ENCODE peak calls at places on chromosomes 2 and 18, in six cellular contexts. A is PC-3, H is small intestine, J is HCT116, W is lung, C is adrenal gland. V is an unnamed sample. For H3K4me1 and H3K9me3, the result is how much of the 10 kb centered on the place peaks cover.

GRCh38 chr2:216220976-216221375 is 111.8 kb downstream of the XRCC5 start:
- DNase-seq in J (no peak), C (no peak), W (no peak), A (no peak), H (no peak), V (no peak)

GRCh38 chr2:95052301-95052700 is 26.8 kb downstream of the MAL start:
- DNase-seq in W (no peak), H (no peak), A (peak), J (no peak), C (no peak), V (peak)

GRCh38 chr2:207767461-207768167 is 2.1 kb downstream of the FZD5 start:
- DNase-seq in A (peak), H (peak), C (peak), W (peak), J (no peak), V (peak)

GRCh38 chr2:134466141-134466540 is 212.3 kb downstream of the MGAT5 start:
- DNase-seq in J (peak), W (no peak), A (peak), H (peak), C (no peak), V (no peak)

GRCh38 chr2:64015898-64016297 is 3.3 kb downstream of the VPS54 start:
- DNase-seq in C (no peak), W (no peak), A (no peak), J (no peak), H (no peak), V (no peak)

GRCh38 chr2:72326759-72327158 is 179.1 kb upstream of the CYP26B1 start:
- DNase-seq in C (peak), W (no peak), A (peak), J (no peak), H (no peak), V (no peak)

GRCh38 chr2:239832101-239832994 is 192.8 kb downstream of the NDUFA10 start:
- DNase-seq in C (no peak), W (no peak), A (no peak), J (no peak), H (no peak), V (peak)

GRCh38 chr2:201471732-201472395 is 20.3 kb downstream of the STRADB start:
- DNase-seq in J (no peak), A (no peak), W (no peak), C (no peak), H (no peak), V (no peak)

GRCh38 chr2:149038442-149039212 is at the start of gene LYPD6B:
- DNase-seq in A (peak), C (no peak), W (no peak), H (peak), J (no peak), V (peak)

GRCh38 chr2:191189112-191189635 is 38.4 kb upstream of the STAT4 start:
- DNase-seq in J (no peak), C (no peak), A (peak), W (no peak), H (peak), V (no peak)

GRCh38 chr18:33666915-33667314 is 88.9 kb downstream of the ASXL3 start:
- DNase-seq in C (no peak), W (no peak), H (no peak), J (no peak), A (no peak), V (no peak)

GRCh38 chr2:11239147-11239546 is 83.9 kb downstream of the SLC66A3 start:
- DNase-seq in A (no peak), H (no peak), J (no peak), C (no peak), W (no peak), V (no peak)

GRCh38 chr2:80073134-80073561 is 231.4 kb downstream of the LRRTM1 start:
- DNase-seq in H (peak), J (peak), C (peak), W (peak), A (peak), V (no peak)

GRCh38 chr2:86397989-86398388 is 43.2 kb upstream of the KDM3A start:
- DNase-seq in W (no peak), C (no peak), J (no peak), H (no peak), A (no peak), V (no peak)

GRCh38 chr2:54437588-54437987 is 18.5 kb upstream of the SPTBN1 start:
- DNase-seq in W (no peak), C (no peak), H (no peak), A (no peak), J (no peak), V (no peak)

GRCh38 chr2:109318150-109318948 is 189.3 kb downstream of the SH3RF3 start:
- DNase-seq in W (peak), C (peak), H (no peak), A (no peak), J (no peak), V (no peak)

GRCh38 chr18:35436076-35436649 is 59.0 kb upstream of the ZNF396 start:
- DNase-seq in C (no peak), W (no peak), H (no peak), A (peak), J (no peak), V (no peak)

GRCh38 chr2:221477697-221478096 is 94.4 kb downstream of the EPHA4 start:
- DNase-seq in J (no peak), A (no peak), C (no peak), W (no peak), H (no peak), V (no peak)

GRCh38 chr18:59904051-59904601 is 4.3 kb downstream of the PMAIP1 start:
- DNase-seq in J (no peak), A (no peak), C (no peak), H (no peak), W (no peak), V (no peak)

GRCh38 chr2:127589358-127589757 is 53.9 kb downstream of the MYO7B start:
- DNase-seq in W (no peak), H (no peak), C (peak), A (no peak), J (no peak), V (peak)

GRCh38 chr2:239569401-239570090 is 168.7 kb upstream of the HDAC4 start:
- DNase-seq in W (no peak), J (no peak), C (no peak), H (no peak), A (peak), V (peak)

GRCh38 chr2:6236317-6236716 is 544.1 kb downstream of the SOX11 start:
- DNase-seq in J (no peak), A (no peak), H (no peak), W (no peak), C (no peak), V (no peak)

GRCh38 chr2:190717306-190717705 is 68.4 kb downstream of the NAB1 start:
- DNase-seq in J (no peak), H (no peak), W (no peak), A (no peak), C (no peak), V (no peak)

GRCh38 chr2:3535794-3536681 is 16.7 kb upstream of the ADI1 start:
- DNase-seq in W (peak), A (peak), H (peak), J (peak), C (peak), V (peak)

GRCh38 chr2:186459009-186459408 is 27.1 kb upstream of the ZC3H15 start:
- DNase-seq in H (peak), W (no peak), A (peak), C (no peak), J (peak), V (no peak)

GRCh38 chr18:13112982-13113381 is 105.6 kb upstream of the LDLRAD4 start:
- DNase-seq in H (peak), J (peak), W (no peak), C (peak), A (peak), V (no peak)

GRCh38 chr2:162103443-162104009 is 29.5 kb upstream of the DPP4 start:
- DNase-seq in W (no peak), C (no peak), H (no peak), A (no peak), J (no peak), V (no peak)

GRCh38 chr2:220221904-220222495 is 594.6 kb downstream of the SLC4A3 start:
- DNase-seq in A (no peak), H (no peak), W (no peak), C (no peak), J (no peak), V (no peak)

GRCh38 chr2:38438536-38439225 is 61.6 kb upstream of the ATL2 start:
- DNase-seq in J (no peak), W (no peak), C (no peak), A (peak), H (no peak), V (no peak)

GRCh38 chr2:67865871-67866386 is 196.9 kb downstream of the C1D start:
- DNase-seq in W (no peak), H (no peak), C (no peak), A (no peak), J (no peak), V (no peak)

GRCh38 chr2:100418563-100418962 is 1.1 kb upstream of the CHST10 start:
- DNase-seq in J (no peak), A (peak), C (no peak), H (no peak), W (no peak), V (no peak)

GRCh38 chr2:100413586-100413985 is 3.9 kb downstream of the CHST10 start:
- DNase-seq in C (no peak), H (no peak), W (no peak), A (no peak), J (no peak), V (no peak)

GRCh38 chr2:100416939-100417744 is at the start of gene CHST10:
- DNase-seq in A (peak), C (peak), J (no peak), H (peak), W (peak), V (peak)

GRCh38 chr2:100417745-100418090 is 250 bp upstream of the CHST10 start:
- DNase-seq in W (no peak), C (peak), A (no peak), H (no peak), J (no peak), V (no peak)

GRCh38 chr2:100416397-100416938 is 1.0 kb downstream of the CHST10 start:
- DNase-seq in W (no peak), J (no peak), A (no peak), H (no peak), C (no peak), V (no peak)
- H3K4me1 ChIP-seq in W (under half), J (under half), A (under half), H (under half), C (under half), V (under half)

GRCh38 chr18:5669585-5669984 is 125.8 kb upstream of the EPB41L3 start:
- DNase-seq in C (no peak), W (no peak), A (no peak), H (no peak), J (no peak), V (no peak)
- H3K9me3 ChIP-seq in C (under half), W (under half), A (under half), H (under half), J (under half), V (under half)

GRCh38 chr2:27291865-27292264 is 9.6 kb downstream of the TRIM54 start:
- DNase-seq in C (no peak), W (no peak), J (no peak), A (peak), H (no peak), V (no peak)
- H3K4me1 ChIP-seq in C (under half), W (under half), J (under half), A (under half), H (under half), V (under half)

GRCh38 chr18:10942998-10943397 is 206.4 kb downstream of the PIEZO2 start:
- DNase-seq in C (no peak), W (no peak), H (no peak), A (no peak), J (no peak), V (no peak)
- H3K9me3 ChIP-seq in C (under half), W (under half), H (under half), A (under half), J (under half), V (under half)

GRCh38 chr2:39673018-39673417 is 7.3 kb downstream of the TMEM178A start:
- DNase-seq in C (no peak), J (no peak), H (no peak), W (no peak), A (no peak), V (no peak)
- H3K4me1 ChIP-seq in C (under half), J (under half), H (under half), W (under half), A (under half), V (under half)